ENCODE peak calls at places on chromosomes 7 and 10, in nine cellular contexts. One of them, this sample, is unnamed.

GRCh38 chr7:90648107-90648506 is 52.0 kb downstream of the CDK14 start:
- DNase-seq in sigmoid colon: no peak
- DNase-seq in A549: no peak
- DNase-seq in stomach: no peak
- DNase-seq in testis: no peak
- DNase-seq in HCT116: no peak
- DNase-seq in heart left ventricle: no peak
- DNase-seq in GM12878: no peak
- DNase-seq in transverse colon: no peak
- DNase-seq in this sample: no peak

GRCh38 chr10:89032141-89032814 is 41.7 kb downstream of the FAS start:
- DNase-seq in sigmoid colon: no peak
- DNase-seq in A549: peak
- DNase-seq in stomach: no peak
- DNase-seq in testis: no peak
- DNase-seq in HCT116: peak
- DNase-seq in heart left ventricle: no peak
- DNase-seq in GM12878: peak
- DNase-seq in transverse colon: no peak
- DNase-seq in this sample: peak

GRCh38 chr7:108311446-108312168 is 144.6 kb downstream of the NRCAM start:
- DNase-seq in sigmoid colon: no peak
- DNase-seq in A549: no peak
- DNase-seq in stomach: no peak
- DNase-seq in testis: no peak
- DNase-seq in HCT116: no peak
- DNase-seq in heart left ventricle: no peak
- DNase-seq in GM12878: peak
- DNase-seq in transverse colon: no peak
- DNase-seq in this sample: no peak

GRCh38 chr10:110425684-110426293 is 71.9 kb upstream of the DUSP5 start:
- DNase-seq in sigmoid colon: no peak
- DNase-seq in A549: peak
- DNase-seq in stomach: no peak
- DNase-seq in testis: no peak
- DNase-seq in HCT116: no peak
- DNase-seq in heart left ventricle: no peak
- DNase-seq in GM12878: peak
- DNase-seq in transverse colon: no peak
- DNase-seq in this sample: no peak

GRCh38 chr7:137816696-137817320 is 30.0 kb downstream of the DGKI start:
- DNase-seq in sigmoid colon: no peak
- DNase-seq in A549: peak
- DNase-seq in stomach: no peak
- DNase-seq in testis: no peak
- DNase-seq in HCT116: no peak
- DNase-seq in heart left ventricle: no peak
- DNase-seq in GM12878: no peak
- DNase-seq in transverse colon: no peak
- DNase-seq in this sample: no peak

GRCh38 chr7:151122794-151123484 is 36.7 kb downstream of the AGAP3 start:
- DNase-seq in sigmoid colon: no peak
- DNase-seq in A549: no peak
- DNase-seq in stomach: no peak
- DNase-seq in testis: no peak
- DNase-seq in HCT116: no peak
- DNase-seq in heart left ventricle: no peak
- DNase-seq in GM12878: no peak
- DNase-seq in transverse colon: no peak
- DNase-seq in this sample: no peak

GRCh38 chr7:98120559-98120958 is 13.9 kb downstream of the LMTK2 start:
- DNase-seq in sigmoid colon: no peak
- DNase-seq in A549: no peak
- DNase-seq in stomach: no peak
- DNase-seq in testis: no peak
- DNase-seq in HCT116: no peak
- DNase-seq in heart left ventricle: peak
- DNase-seq in GM12878: no peak
- DNase-seq in transverse colon: no peak
- DNase-seq in this sample: no peak

GRCh38 chr10:101267776-101268175 is 38.5 kb upstream of the LBX1 start:
- DNase-seq in sigmoid colon: no peak
- DNase-seq in A549: no peak
- DNase-seq in stomach: no peak
- DNase-seq in testis: no peak
- DNase-seq in HCT116: no peak
- DNase-seq in heart left ventricle: no peak
- DNase-seq in GM12878: no peak
- DNase-seq in transverse colon: no peak
- DNase-seq in this sample: no peak

GRCh38 chr7:1137517-1138167 is 22.4 kb downstream of the ZFAND2A start:
- DNase-seq in sigmoid colon: peak
- DNase-seq in A549: peak
- DNase-seq in stomach: no peak
- DNase-seq in testis: no peak
- DNase-seq in HCT116: no peak
- DNase-seq in heart left ventricle: no peak
- DNase-seq in GM12878: no peak
- DNase-seq in transverse colon: no peak
- DNase-seq in this sample: peak

GRCh38 chr7:32459767-32460166 is 30.4 kb downstream of the LSM5 start:
- DNase-seq in sigmoid colon: no peak
- DNase-seq in A549: no peak
- DNase-seq in stomach: no peak
- DNase-seq in testis: no peak
- DNase-seq in HCT116: no peak
- DNase-seq in heart left ventricle: no peak
- DNase-seq in GM12878: no peak
- DNase-seq in transverse colon: no peak
- DNase-seq in this sample: no peak

GRCh38 chr10:90742189-90742588 is 115.7 kb downstream of the HTR7 start:
- DNase-seq in sigmoid colon: no peak
- DNase-seq in A549: no peak
- DNase-seq in stomach: no peak
- DNase-seq in testis: no peak
- DNase-seq in HCT116: peak
- DNase-seq in heart left ventricle: no peak
- DNase-seq in GM12878: no peak
- DNase-seq in transverse colon: no peak
- DNase-seq in this sample: no peak

GRCh38 chr7:18018296-18019205 is 9.1 kb downstream of the PRPS1L1 start:
- DNase-seq in sigmoid colon: no peak
- DNase-seq in A549: no peak
- DNase-seq in stomach: no peak
- DNase-seq in testis: no peak
- DNase-seq in HCT116: no peak
- DNase-seq in heart left ventricle: no peak
- DNase-seq in GM12878: no peak
- DNase-seq in transverse colon: no peak
- DNase-seq in this sample: no peak

GRCh38 chr7:55409474-55410225 is 44.5 kb downstream of the LANCL2 start:
- DNase-seq in sigmoid colon: no peak
- DNase-seq in A549: no peak
- DNase-seq in stomach: no peak
- DNase-seq in testis: no peak
- DNase-seq in HCT116: no peak
- DNase-seq in heart left ventricle: no peak
- DNase-seq in GM12878: peak
- DNase-seq in transverse colon: no peak
- DNase-seq in this sample: peak

GRCh38 chr10:13993634-13994033 is 337.1 kb downstream of the FRMD4A start:
- DNase-seq in sigmoid colon: no peak
- DNase-seq in A549: no peak
- DNase-seq in stomach: no peak
- DNase-seq in testis: no peak
- DNase-seq in HCT116: no peak
- DNase-seq in heart left ventricle: no peak
- DNase-seq in GM12878: no peak
- DNase-seq in transverse colon: no peak
- DNase-seq in this sample: no peak

GRCh38 chr10:25105753-25106260 is 69.0 kb upstream of the GPR158 start:
- DNase-seq in sigmoid colon: no peak
- DNase-seq in A549: no peak
- DNase-seq in stomach: no peak
- DNase-seq in testis: no peak
- DNase-seq in HCT116: no peak
- DNase-seq in heart left ventricle: no peak
- DNase-seq in GM12878: no peak
- DNase-seq in transverse colon: no peak
- DNase-seq in this sample: no peak
- TF ChIP-seq POLR2A in sigmoid colon: no peak
- TF ChIP-seq POLR2A in A549: no peak
- TF ChIP-seq POLR2A in stomach: no peak
- TF ChIP-seq POLR2A in testis: no peak
- TF ChIP-seq POLR2A in HCT116: no peak
- TF ChIP-seq POLR2A in heart left ventricle: no peak
- TF ChIP-seq POLR2A in GM12878: no peak
- TF ChIP-seq POLR2A in transverse colon: no peak
- TF ChIP-seq POLR2A in this sample: no peak

GRCh38 chr10:97648557-97649404 is 8.3 kb downstream of the PI4K2A start:
- DNase-seq in sigmoid colon: no peak
- DNase-seq in A549: peak
- DNase-seq in stomach: no peak
- DNase-seq in testis: no peak
- DNase-seq in HCT116: peak
- DNase-seq in heart left ventricle: no peak
- DNase-seq in GM12878: peak
- DNase-seq in transverse colon: no peak
- DNase-seq in this sample: peak
- TF ChIP-seq POLR2A in sigmoid colon: no peak
- TF ChIP-seq POLR2A in A549: no peak
- TF ChIP-seq POLR2A in stomach: no peak
- TF ChIP-seq POLR2A in testis: no peak
- TF ChIP-seq POLR2A in HCT116: no peak
- TF ChIP-seq POLR2A in heart left ventricle: no peak
- TF ChIP-seq POLR2A in GM12878: peak
- TF ChIP-seq POLR2A in transverse colon: no peak
- TF ChIP-seq POLR2A in this sample: no peak

GRCh38 chr7:66666313-66666952 is 37.8 kb downstream of the KCTD7 start:
- DNase-seq in sigmoid colon: no peak
- DNase-seq in A549: no peak
- DNase-seq in stomach: no peak
- DNase-seq in testis: no peak
- DNase-seq in HCT116: no peak
- DNase-seq in heart left ventricle: no peak
- DNase-seq in GM12878: no peak
- DNase-seq in transverse colon: no peak
- DNase-seq in this sample: no peak

GRCh38 chr7:66668677-66669076 is 40.0 kb downstream of the KCTD7 start:
- DNase-seq in sigmoid colon: no peak
- DNase-seq in A549: peak
- DNase-seq in stomach: no peak
- DNase-seq in testis: no peak
- DNase-seq in HCT116: no peak
- DNase-seq in heart left ventricle: no peak
- DNase-seq in GM12878: no peak
- DNase-seq in transverse colon: no peak
- DNase-seq in this sample: no peak

GRCh38 chr7:66667023-66667728 is 38.5 kb downstream of the KCTD7 start:
- DNase-seq in sigmoid colon: no peak
- DNase-seq in A549: no peak
- DNase-seq in stomach: no peak
- DNase-seq in testis: no peak
- DNase-seq in HCT116: no peak
- DNase-seq in heart left ventricle: no peak
- DNase-seq in GM12878: no peak
- DNase-seq in transverse colon: no peak
- DNase-seq in this sample: no peak

GRCh38 chr7:66669088-66669487 is 40.4 kb downstream of the KCTD7 start:
- DNase-seq in sigmoid colon: no peak
- DNase-seq in A549: no peak
- DNase-seq in stomach: no peak
- DNase-seq in testis: peak
- DNase-seq in HCT116: no peak
- DNase-seq in heart left ventricle: peak
- DNase-seq in GM12878: no peak
- DNase-seq in transverse colon: no peak
- DNase-seq in this sample: no peak

DNA sequence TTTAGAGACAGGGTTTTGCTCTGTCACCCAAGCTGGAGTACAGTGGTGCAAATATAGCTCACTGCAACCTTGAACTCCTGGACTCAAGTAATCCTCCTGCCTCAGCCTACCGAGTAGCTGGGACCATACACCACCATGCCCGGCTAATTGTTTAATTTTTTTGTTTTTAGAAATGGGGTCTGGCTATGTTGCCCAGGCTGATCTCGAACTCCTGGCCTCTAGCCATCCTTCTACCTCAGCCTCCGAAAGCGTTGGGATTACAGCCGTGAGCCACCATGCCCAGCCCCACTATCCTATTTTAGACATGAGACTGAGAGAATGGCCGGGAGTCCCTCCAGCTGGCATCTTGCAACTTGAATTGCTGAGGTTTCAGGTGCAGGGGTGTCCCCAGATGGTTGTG is 39.4 kb downstream of the KCTD7 start:
- DNase-seq in sigmoid colon: no peak
- DNase-seq in A549: no peak
- DNase-seq in stomach: no peak
- DNase-seq in testis: no peak
- DNase-seq in HCT116: no peak
- DNase-seq in heart left ventricle: no peak
- DNase-seq in GM12878: no peak
- DNase-seq in transverse colon: no peak
- DNase-seq in this sample: no peak
- TF ChIP-seq POLR2A in sigmoid colon: no peak
- TF ChIP-seq POLR2A in A549: no peak
- TF ChIP-seq POLR2A in stomach: no peak
- TF ChIP-seq POLR2A in testis: no peak
- TF ChIP-seq POLR2A in HCT116: no peak
- TF ChIP-seq POLR2A in heart left ventricle: no peak
- TF ChIP-seq POLR2A in GM12878: no peak
- TF ChIP-seq POLR2A in transverse colon: no peak
- TF ChIP-seq POLR2A in this sample: no peak

GRCh38 chr7:130914589-130915294 is 180.7 kb upstream of the KLF14 start:
- DNase-seq in sigmoid colon: no peak
- DNase-seq in A549: no peak
- DNase-seq in stomach: no peak
- DNase-seq in testis: no peak
- DNase-seq in HCT116: no peak
- DNase-seq in heart left ventricle: no peak
- DNase-seq in GM12878: no peak
- DNase-seq in transverse colon: no peak
- DNase-seq in this sample: no peak

GRCh38 chr7:130912086-130912909 is 178.3 kb upstream of the KLF14 start:
- DNase-seq in sigmoid colon: no peak
- DNase-seq in A549: peak
- DNase-seq in stomach: no peak
- DNase-seq in testis: no peak
- DNase-seq in HCT116: no peak
- DNase-seq in heart left ventricle: no peak
- DNase-seq in GM12878: no peak
- DNase-seq in transverse colon: no peak
- DNase-seq in this sample: no peak

GRCh38 chr7:130910949-130911944 is 177.2 kb upstream of the KLF14 start:
- DNase-seq in sigmoid colon: no peak
- DNase-seq in A549: peak
- DNase-seq in stomach: no peak
- DNase-seq in testis: no peak
- DNase-seq in HCT116: no peak
- DNase-seq in heart left ventricle: no peak
- DNase-seq in GM12878: no peak
- DNase-seq in transverse colon: no peak
- DNase-seq in this sample: no peak

GRCh38 chr7:130913721-130914588 is 179.9 kb upstream of the KLF14 start:
- DNase-seq in sigmoid colon: no peak
- DNase-seq in A549: no peak
- DNase-seq in stomach: no peak
- DNase-seq in testis: no peak
- DNase-seq in HCT116: no peak
- DNase-seq in heart left ventricle: no peak
- DNase-seq in GM12878: no peak
- DNase-seq in transverse colon: no peak
- DNase-seq in this sample: no peak

GRCh38 chr7:130912910-130913720 is 179.1 kb upstream of the KLF14 start:
- DNase-seq in sigmoid colon: peak
- DNase-seq in A549: peak
- DNase-seq in stomach: peak
- DNase-seq in testis: no peak
- DNase-seq in HCT116: peak
- DNase-seq in heart left ventricle: peak
- DNase-seq in GM12878: peak
- DNase-seq in transverse colon: peak
- DNase-seq in this sample: peak
- TF ChIP-seq POLR2A in sigmoid colon: no peak
- TF ChIP-seq POLR2A in A549: peak
- TF ChIP-seq POLR2A in stomach: no peak
- TF ChIP-seq POLR2A in testis: no peak
- TF ChIP-seq POLR2A in HCT116: no peak
- TF ChIP-seq POLR2A in heart left ventricle: peak
- TF ChIP-seq POLR2A in GM12878: peak
- TF ChIP-seq POLR2A in transverse colon: peak
- TF ChIP-seq POLR2A in this sample: peak

This sample was measured in H54.